ENCODE peak calls at places on chromosomes 3 and 15, in eight cellular contexts. One of them, this sample, is unnamed. For H3K4me1, the result is how much of the 10 kb centered on the place peaks cover.

GRCh38 chr15:86082619-86083377 is 3.1 kb downstream of the AGBL1 start:
- DNase-seq in H9: no peak
- DNase-seq in psoas muscle: peak
- DNase-seq in mesendoderm: no peak
- DNase-seq in CD8-positive, alpha-beta memory T cell: no peak
- DNase-seq in GM23338: no peak
- DNase-seq in HAP-1: peak
- DNase-seq in astrocyte: peak
- DNase-seq in this sample: no peak

GRCh38 chr15:95298729-95299128 is 1031.8 kb upstream of the NR2F2 start:
- DNase-seq in mesendoderm: no peak
- DNase-seq in HAP-1: no peak
- DNase-seq in CD8-positive, alpha-beta memory T cell: no peak
- DNase-seq in H9: no peak
- DNase-seq in GM23338: no peak
- DNase-seq in psoas muscle: no peak
- DNase-seq in astrocyte: no peak
- DNase-seq in this sample: no peak

GRCh38 chr3:192022412-192022811 is 561.4 kb downstream of the PYDC2 start:
- DNase-seq in astrocyte: peak
- DNase-seq in GM23338: no peak
- DNase-seq in HAP-1: no peak
- DNase-seq in CD8-positive, alpha-beta memory T cell: no peak
- DNase-seq in H9: no peak
- DNase-seq in mesendoderm: no peak
- DNase-seq in psoas muscle: no peak
- DNase-seq in this sample: no peak

GRCh38 chr3:118960876-118961275 is 73.8 kb downstream of the IGSF11 start:
- DNase-seq in mesendoderm: no peak
- DNase-seq in CD8-positive, alpha-beta memory T cell: no peak
- DNase-seq in psoas muscle: no peak
- DNase-seq in astrocyte: peak
- DNase-seq in GM23338: no peak
- DNase-seq in HAP-1: no peak
- DNase-seq in H9: no peak
- DNase-seq in this sample: no peak

GRCh38 chr3:126557415-126557745 is 1.4 kb downstream of the C3orf22 start:
- DNase-seq in astrocyte: no peak
- DNase-seq in mesendoderm: no peak
- DNase-seq in H9: peak
- DNase-seq in psoas muscle: no peak
- DNase-seq in GM23338: no peak
- DNase-seq in CD8-positive, alpha-beta memory T cell: no peak
- DNase-seq in HAP-1: peak
- DNase-seq in this sample: no peak

GRCh38 chr15:74957301-74958035 is 896 bp upstream of the RPP25 start:
- DNase-seq in CD8-positive, alpha-beta memory T cell: no peak
- DNase-seq in psoas muscle: peak
- DNase-seq in astrocyte: no peak
- DNase-seq in GM23338: peak
- DNase-seq in HAP-1: peak
- DNase-seq in H9: peak
- DNase-seq in mesendoderm: no peak
- DNase-seq in this sample: no peak

GRCh38 chr3:153242900-153243299 is 80.9 kb downstream of the RAP2B start:
- DNase-seq in H9: no peak
- DNase-seq in GM23338: no peak
- DNase-seq in HAP-1: no peak
- DNase-seq in CD8-positive, alpha-beta memory T cell: no peak
- DNase-seq in psoas muscle: no peak
- DNase-seq in astrocyte: no peak
- DNase-seq in mesendoderm: no peak
- DNase-seq in this sample: no peak

GRCh38 chr3:194139085-194139976 is 3.4 kb downstream of the HES1 start:
- DNase-seq in HAP-1: peak
- DNase-seq in psoas muscle: peak
- DNase-seq in mesendoderm: peak
- DNase-seq in CD8-positive, alpha-beta memory T cell: no peak
- DNase-seq in GM23338: peak
- DNase-seq in astrocyte: peak
- DNase-seq in H9: peak
- DNase-seq in this sample: no peak

GRCh38 chr3:52495777-52496602 is 852 bp downstream of the STAB1 start:
- DNase-seq in mesendoderm: no peak
- DNase-seq in GM23338: no peak
- DNase-seq in H9: no peak
- DNase-seq in psoas muscle: peak
- DNase-seq in HAP-1: no peak
- DNase-seq in astrocyte: peak
- DNase-seq in CD8-positive, alpha-beta memory T cell: no peak
- DNase-seq in this sample: no peak

GRCh38 chr3:7144696-7145308 is 283.9 kb downstream of the GRM7 start:
- DNase-seq in CD8-positive, alpha-beta memory T cell: no peak
- DNase-seq in mesendoderm: peak
- DNase-seq in HAP-1: peak
- DNase-seq in GM23338: peak
- DNase-seq in H9: peak
- DNase-seq in psoas muscle: no peak
- DNase-seq in astrocyte: no peak
- DNase-seq in this sample: no peak

GRCh38 chr3:98918586-98918985 is 17.1 kb upstream of the DCBLD2 start:
- DNase-seq in GM23338: no peak
- DNase-seq in psoas muscle: no peak
- DNase-seq in astrocyte: peak
- DNase-seq in HAP-1: no peak
- DNase-seq in H9: no peak
- DNase-seq in CD8-positive, alpha-beta memory T cell: no peak
- DNase-seq in mesendoderm: no peak
- DNase-seq in this sample: no peak

GRCh38 chr3:131223373-131224289 is 157.9 kb upstream of the NUDT16 start:
- DNase-seq in H9: no peak
- DNase-seq in HAP-1: no peak
- DNase-seq in CD8-positive, alpha-beta memory T cell: no peak
- DNase-seq in mesendoderm: no peak
- DNase-seq in GM23338: no peak
- DNase-seq in psoas muscle: no peak
- DNase-seq in astrocyte: no peak
- DNase-seq in this sample: no peak

GRCh38 chr15:65083262-65083701 is 6.7 kb downstream of the KBTBD13 start:
- DNase-seq in H9: peak
- DNase-seq in HAP-1: peak
- DNase-seq in GM23338: peak
- DNase-seq in CD8-positive, alpha-beta memory T cell: no peak
- DNase-seq in mesendoderm: peak
- DNase-seq in astrocyte: peak
- DNase-seq in psoas muscle: no peak
- DNase-seq in this sample: no peak

GRCh38 chr3:140164922-140165590 is 230.1 kb downstream of the CLSTN2 start:
- DNase-seq in CD8-positive, alpha-beta memory T cell: no peak
- DNase-seq in H9: no peak
- DNase-seq in psoas muscle: no peak
- DNase-seq in GM23338: no peak
- DNase-seq in HAP-1: no peak
- DNase-seq in astrocyte: peak
- DNase-seq in mesendoderm: no peak
- DNase-seq in this sample: no peak

GRCh38 chr3:196189608-196190347 is 21.4 kb downstream of the ZDHHC19 start:
- DNase-seq in HAP-1: no peak
- DNase-seq in CD8-positive, alpha-beta memory T cell: no peak
- DNase-seq in astrocyte: no peak
- DNase-seq in GM23338: no peak
- DNase-seq in mesendoderm: no peak
- DNase-seq in H9: no peak
- DNase-seq in psoas muscle: no peak
- DNase-seq in this sample: no peak

GRCh38 chr3:3084890-3085289 is 25.3 kb downstream of the IL5RA start:
- DNase-seq in HAP-1: no peak
- DNase-seq in GM23338: no peak
- DNase-seq in psoas muscle: no peak
- DNase-seq in CD8-positive, alpha-beta memory T cell: no peak
- DNase-seq in astrocyte: no peak
- DNase-seq in H9: no peak
- DNase-seq in mesendoderm: peak
- DNase-seq in this sample: no peak

GRCh38 chr15:61996056-61996635 is 64.1 kb downstream of the VPS13C start:
- DNase-seq in CD8-positive, alpha-beta memory T cell: no peak
- DNase-seq in GM23338: no peak
- DNase-seq in mesendoderm: no peak
- DNase-seq in astrocyte: no peak
- DNase-seq in HAP-1: no peak
- DNase-seq in H9: no peak
- DNase-seq in psoas muscle: no peak
- DNase-seq in this sample: no peak
- H3K4me1 ChIP-seq in CD8-positive, alpha-beta memory T cell: under half
- H3K4me1 ChIP-seq in GM23338: under half
- H3K4me1 ChIP-seq in mesendoderm: under half
- H3K4me1 ChIP-seq in astrocyte: under half
- H3K4me1 ChIP-seq in HAP-1: under half
- H3K4me1 ChIP-seq in H9: under half
- H3K4me1 ChIP-seq in psoas muscle: under half
- H3K4me1 ChIP-seq in this sample: under half

GRCh38 chr3:46649436-46649835 is 37.1 kb downstream of the FAM240A start:
- DNase-seq in GM23338: no peak
- DNase-seq in HAP-1: no peak
- DNase-seq in psoas muscle: no peak
- DNase-seq in mesendoderm: no peak
- DNase-seq in CD8-positive, alpha-beta memory T cell: no peak
- DNase-seq in H9: no peak
- DNase-seq in astrocyte: peak
- DNase-seq in this sample: no peak

GRCh38 chr3:46646700-46647099 is 34.4 kb downstream of the FAM240A start:
- DNase-seq in HAP-1: no peak
- DNase-seq in GM23338: no peak
- DNase-seq in psoas muscle: no peak
- DNase-seq in mesendoderm: no peak
- DNase-seq in CD8-positive, alpha-beta memory T cell: no peak
- DNase-seq in H9: peak
- DNase-seq in astrocyte: peak
- DNase-seq in this sample: no peak

GRCh38 chr3:46648096-46648495 is 35.8 kb downstream of the FAM240A start:
- DNase-seq in H9: no peak
- DNase-seq in GM23338: no peak
- DNase-seq in CD8-positive, alpha-beta memory T cell: no peak
- DNase-seq in astrocyte: no peak
- DNase-seq in HAP-1: no peak
- DNase-seq in mesendoderm: no peak
- DNase-seq in psoas muscle: no peak
- DNase-seq in this sample: no peak

GRCh38 chr3:46655271-46655670 is 38.2 kb downstream of the ALS2CL start:
- DNase-seq in mesendoderm: no peak
- DNase-seq in CD8-positive, alpha-beta memory T cell: no peak
- DNase-seq in GM23338: no peak
- DNase-seq in psoas muscle: no peak
- DNase-seq in HAP-1: no peak
- DNase-seq in H9: no peak
- DNase-seq in astrocyte: no peak
- DNase-seq in this sample: no peak

DNA sequence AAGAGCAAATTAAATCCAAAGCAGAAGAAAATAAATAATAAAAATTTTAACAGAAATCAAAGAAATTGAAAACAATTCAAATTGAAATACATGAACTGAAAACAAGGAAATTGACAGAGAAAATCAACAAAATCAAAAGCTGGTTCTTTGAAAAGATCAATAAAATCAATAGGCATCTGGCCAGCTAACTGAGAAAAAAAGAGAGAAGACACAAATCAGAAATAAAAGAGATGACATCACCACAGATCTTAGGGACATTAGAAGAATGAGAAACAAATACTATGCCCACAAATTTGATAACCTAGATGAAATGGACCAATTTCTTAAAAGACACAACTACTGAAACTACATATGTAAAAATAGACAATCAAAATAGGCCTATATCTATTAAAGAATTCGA is 38.8 kb downstream of the FAM240A start:
- DNase-seq in GM23338: no peak
- DNase-seq in CD8-positive, alpha-beta memory T cell: no peak
- DNase-seq in astrocyte: no peak
- DNase-seq in H9: no peak
- DNase-seq in psoas muscle: no peak
- DNase-seq in HAP-1: no peak
- DNase-seq in mesendoderm: no peak
- DNase-seq in this sample: no peak
- H3K4me1 ChIP-seq in GM23338: under half
- H3K4me1 ChIP-seq in CD8-positive, alpha-beta memory T cell: under half
- H3K4me1 ChIP-seq in astrocyte: under half
- H3K4me1 ChIP-seq in H9: under half
- H3K4me1 ChIP-seq in psoas muscle: under half
- H3K4me1 ChIP-seq in HAP-1: under half
- H3K4me1 ChIP-seq in mesendoderm: under half
- H3K4me1 ChIP-seq in this sample: under half

DNA sequence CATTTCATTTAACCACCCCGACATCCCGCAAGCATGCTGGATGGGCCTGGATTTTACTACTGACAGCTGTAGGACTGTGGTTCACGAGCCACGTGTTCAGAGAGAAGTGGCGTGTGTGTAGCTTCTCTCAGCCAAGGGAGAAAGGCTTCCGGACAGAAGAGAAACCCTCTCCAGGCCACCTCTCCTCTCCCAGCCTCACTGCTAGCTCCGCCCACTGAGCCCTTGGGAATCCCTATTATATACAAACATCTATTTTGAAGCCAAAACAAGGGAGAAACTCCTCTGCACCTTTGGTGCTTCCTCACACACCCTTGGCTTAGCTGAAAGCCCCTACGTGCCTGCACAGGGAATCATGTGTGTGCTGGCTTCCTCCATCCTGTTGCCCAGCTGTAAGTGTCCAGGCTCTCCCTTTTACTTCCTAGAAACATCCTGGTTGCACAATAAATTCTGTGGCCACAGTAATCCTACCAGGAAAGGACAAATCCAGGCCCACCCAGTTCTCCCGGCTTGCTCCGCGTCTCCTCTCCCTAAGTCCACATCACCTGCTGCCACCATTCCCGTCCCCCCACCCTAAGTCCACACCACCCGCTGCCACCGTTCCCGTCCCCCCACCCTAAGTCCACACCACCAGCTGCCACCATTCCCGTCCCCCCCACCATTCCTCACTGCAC is 30.5 kb downstream of the PCSK6 start:
- DNase-seq in mesendoderm: no peak
- DNase-seq in GM23338: no peak
- DNase-seq in astrocyte: no peak
- DNase-seq in H9: no peak
- DNase-seq in CD8-positive, alpha-beta memory T cell: no peak
- DNase-seq in HAP-1: no peak
- DNase-seq in psoas muscle: peak
- DNase-seq in this sample: no peak
- H3K4me1 ChIP-seq in mesendoderm: under half
- H3K4me1 ChIP-seq in GM23338: under half
- H3K4me1 ChIP-seq in astrocyte: under half
- H3K4me1 ChIP-seq in H9: under half
- H3K4me1 ChIP-seq in CD8-positive, alpha-beta memory T cell: under half
- H3K4me1 ChIP-seq in HAP-1: under half
- H3K4me1 ChIP-seq in psoas muscle: under half
- H3K4me1 ChIP-seq in this sample: under half

DNA sequence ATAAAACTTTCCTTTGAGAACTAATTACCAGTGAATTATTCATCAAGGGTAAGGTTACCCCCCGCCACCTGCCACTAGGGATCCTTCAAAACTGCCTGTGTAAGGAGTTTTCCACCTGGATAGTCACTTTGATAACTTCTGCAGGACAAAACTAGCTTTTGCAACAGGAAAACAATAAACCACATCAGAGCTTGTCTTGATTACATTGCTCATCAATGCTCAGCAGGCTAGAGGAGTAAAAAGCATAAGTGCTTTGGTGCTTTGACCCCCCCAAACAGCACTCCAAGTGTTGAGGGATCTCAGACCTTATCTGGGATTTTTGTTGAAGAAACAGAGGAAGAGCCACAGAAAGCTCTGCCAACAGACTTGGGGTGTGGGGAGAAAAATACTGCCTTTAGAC is 10.8 kb upstream of the PHLDB2 start:
- DNase-seq in astrocyte: no peak
- DNase-seq in GM23338: no peak
- DNase-seq in CD8-positive, alpha-beta memory T cell: no peak
- DNase-seq in psoas muscle: no peak
- DNase-seq in HAP-1: no peak
- DNase-seq in H9: no peak
- DNase-seq in mesendoderm: no peak
- DNase-seq in this sample: no peak
- H3K4me1 ChIP-seq in astrocyte: under half
- H3K4me1 ChIP-seq in GM23338: under half
- H3K4me1 ChIP-seq in CD8-positive, alpha-beta memory T cell: under half
- H3K4me1 ChIP-seq in psoas muscle: under half
- H3K4me1 ChIP-seq in HAP-1: under half
- H3K4me1 ChIP-seq in H9: under half
- H3K4me1 ChIP-seq in mesendoderm: under half
- H3K4me1 ChIP-seq in this sample: under half